ENCODE peak calls at places on chromosomes 6 and 20, in seven cellular contexts. S is H1, I is HCT116, Q is HepG2, D is K562, H is endothelial cell of umbilical vein, N is SK-N-SH. F is an unnamed sample.

GRCh38 chr20:63255911-63256704 is 1.8 kb upstream of the NKAIN4 start:
- DNase-seq in D (no peak), S (no peak), H (no peak), N (no peak), Q (no peak), I (no peak), F (no peak)

GRCh38 chr6:159038914-159039884 is 5.6 kb downstream of the TAGAP start:
- DNase-seq in I (no peak), S (no peak), H (no peak), D (no peak), Q (no peak), N (no peak), F (no peak)

GRCh38 chr20:18506744-18507143 is 996 bp upstream of the SEC23B start:
- DNase-seq in N (no peak), D (no peak), H (no peak), I (no peak), Q (no peak), S (no peak), F (no peak)

GRCh38 chr20:47156431-47156841 is 200.1 kb downstream of the ZMYND8 start:
- DNase-seq in I (no peak), H (no peak), N (no peak), D (no peak), S (no peak), Q (no peak), F (no peak)

GRCh38 chr6:108587258-108588059 is 26.7 kb downstream of the FOXO3 start:
- DNase-seq in S (no peak), I (no peak), Q (peak), H (peak), N (no peak), D (no peak), F (no peak)

GRCh38 chr20:19937651-19938420 is 79.3 kb upstream of the NAA20 start:
- DNase-seq in Q (no peak), H (no peak), I (no peak), N (no peak), D (no peak), S (no peak), F (no peak)

GRCh38 chr6:17886891-17887290 is 100.5 kb downstream of the KIF13A start:
- DNase-seq in D (no peak), I (no peak), H (no peak), S (no peak), Q (no peak), N (no peak), F (no peak)

GRCh38 chr20:2022163-2022562 is 28.3 kb upstream of the PDYN start:
- DNase-seq in I (no peak), H (no peak), D (no peak), Q (no peak), S (no peak), N (no peak), F (no peak)

GRCh38 chr6:139931746-139932145 is 557.3 kb upstream of the CITED2 start:
- DNase-seq in N (no peak), D (no peak), Q (no peak), H (no peak), I (no peak), S (no peak), F (no peak)

GRCh38 chr6:10400330-10400729 is 14.5 kb downstream of the TFAP2A start:
- DNase-seq in I (no peak), D (no peak), H (no peak), Q (no peak), N (no peak), S (no peak), F (no peak)

GRCh38 chr6:52573295-52573694 is 3.6 kb downstream of the TRAM2 start:
- DNase-seq in S (no peak), Q (no peak), D (no peak), H (peak), I (no peak), N (no peak), F (no peak)

GRCh38 chr6:54515013-54515412 is 206.8 kb downstream of the TINAG start:
- DNase-seq in Q (no peak), H (peak), S (no peak), N (no peak), I (no peak), D (no peak), F (no peak)

GRCh38 chr6:92431502-92431901 is 987.9 kb downstream of the EPHA7 start:
- DNase-seq in Q (no peak), N (no peak), S (no peak), D (no peak), I (no peak), H (no peak), F (no peak)

GRCh38 chr20:32078777-32079176 is 26.7 kb downstream of the HCK start:
- DNase-seq in H (no peak), I (no peak), Q (no peak), D (no peak), S (no peak), N (no peak), F (no peak)

GRCh38 chr6:35730745-35731413 is 6.0 kb upstream of the ARMC12 start:
- DNase-seq in D (no peak), H (no peak), N (no peak), I (no peak), S (no peak), Q (no peak), F (no peak)

GRCh38 chr6:141968632-141969031 is 164.1 kb upstream of the GJE1 start:
- DNase-seq in D (no peak), H (no peak), Q (peak), I (no peak), S (no peak), N (no peak), F (no peak)

GRCh38 chr6:56374841-56375369 is 127.5 kb upstream of the COL21A1 start:
- DNase-seq in S (no peak), H (no peak), N (no peak), I (no peak), Q (no peak), D (no peak), F (no peak)

GRCh38 chr20:47319517-47320252 is 36.8 kb downstream of the ZMYND8 start:
- DNase-seq in S (peak), I (peak), N (no peak), D (no peak), Q (no peak), H (peak), F (no peak)

GRCh38 chr20:13995841-13996240 is 525 bp downstream of the MACROD2 start:
- DNase-seq in H (peak), Q (no peak), D (no peak), N (peak), S (no peak), I (no peak), F (no peak)

GRCh38 chr20:58112017-58112781 is 116.3 kb downstream of the ANKRD60 start:
- DNase-seq in S (no peak), H (no peak), N (no peak), I (no peak), Q (no peak), D (no peak), F (no peak)

GRCh38 chr6:118869350-118869749 is 24.6 kb upstream of the ASF1A start:
- DNase-seq in S (no peak), Q (no peak), D (no peak), H (no peak), N (no peak), I (no peak), F (no peak)

GRCh38 chr6:29905286-29905685 is 37.0 kb upstream of the HLA-A start:
- DNase-seq in D (no peak), H (no peak), Q (no peak), S (no peak), N (no peak), I (no peak), F (no peak)

GRCh38 chr6:18668994-18669393 is 281.8 kb downstream of the RNF144B start:
- DNase-seq in D (no peak), S (no peak), I (no peak), Q (no peak), N (no peak), H (no peak), F (no peak)

GRCh38 chr6:127317275-127318128 is 25.9 kb downstream of the ECHDC1 start:
- DNase-seq in N (no peak), I (no peak), S (no peak), D (no peak), H (no peak), Q (no peak), F (no peak)

GRCh38 chr20:6884114-6884513 is 116.6 kb downstream of the BMP2 start:
- DNase-seq in S (no peak), H (no peak), D (no peak), N (no peak), Q (no peak), I (no peak), F (no peak)

GRCh38 chr6:35046862-35047261 is 94.3 kb downstream of the TCP11 start:
- DNase-seq in S (no peak), N (no peak), Q (no peak), D (no peak), H (peak), I (no peak), F (peak)

GRCh38 chr6:27049863-27050781 is 197.4 kb upstream of the PRSS16 start:
- DNase-seq in Q (no peak), H (no peak), I (no peak), D (no peak), N (no peak), S (no peak), F (no peak)

GRCh38 chr20:32506721-32507120 is 78.4 kb downstream of the NOL4L start:
- DNase-seq in H (no peak), D (no peak), I (no peak), S (no peak), Q (no peak), N (no peak), F (no peak)

GRCh38 chr6:170037541-170038250 is 253.2 kb downstream of the DLL1 start:
- DNase-seq in Q (no peak), D (no peak), N (no peak), H (no peak), S (no peak), I (no peak), F (no peak)

GRCh38 chr6:31651602-31652191 is 764 bp downstream of the BAG6 start:
- DNase-seq in S (peak), D (no peak), Q (peak), I (peak), N (peak), H (peak), F (no peak)

GRCh38 chr20:57849126-57849867 is 139.5 kb upstream of the PMEPA1 start:
- DNase-seq in N (no peak), I (no peak), D (no peak), Q (no peak), H (no peak), S (no peak), F (no peak)

GRCh38 chr20:6654490-6655247 is 112.8 kb upstream of the BMP2 start:
- DNase-seq in I (no peak), H (no peak), N (no peak), D (no peak), Q (no peak), S (no peak), F (no peak)

GRCh38 chr6:48134246-48134645 is 23.2 kb upstream of the PTCHD4 start:
- DNase-seq in I (no peak), S (no peak), D (no peak), Q (no peak), N (no peak), H (no peak), F (no peak)

GRCh38 chr6:139605350-139605749 is 230.9 kb upstream of the CITED2 start:
- DNase-seq in Q (no peak), N (no peak), I (no peak), H (no peak), D (no peak), S (no peak), F (no peak)

GRCh38 chr6:7953753-7954152 is 43.2 kb upstream of the TXNDC5 start:
- DNase-seq in I (no peak), Q (no peak), N (no peak), S (no peak), H (peak), D (no peak), F (no peak)

GRCh38 chr6:84411060-84411629 is 183.7 kb upstream of the CEP162 start:
- DNase-seq in Q (no peak), D (no peak), I (no peak), S (no peak), N (no peak), H (no peak), F (no peak)

GRCh38 chr20:17843246-17844132 is 125.1 kb downstream of the SNX5 start:
- DNase-seq in S (no peak), I (peak), N (no peak), D (no peak), Q (no peak), H (peak), F (no peak)

DNA sequence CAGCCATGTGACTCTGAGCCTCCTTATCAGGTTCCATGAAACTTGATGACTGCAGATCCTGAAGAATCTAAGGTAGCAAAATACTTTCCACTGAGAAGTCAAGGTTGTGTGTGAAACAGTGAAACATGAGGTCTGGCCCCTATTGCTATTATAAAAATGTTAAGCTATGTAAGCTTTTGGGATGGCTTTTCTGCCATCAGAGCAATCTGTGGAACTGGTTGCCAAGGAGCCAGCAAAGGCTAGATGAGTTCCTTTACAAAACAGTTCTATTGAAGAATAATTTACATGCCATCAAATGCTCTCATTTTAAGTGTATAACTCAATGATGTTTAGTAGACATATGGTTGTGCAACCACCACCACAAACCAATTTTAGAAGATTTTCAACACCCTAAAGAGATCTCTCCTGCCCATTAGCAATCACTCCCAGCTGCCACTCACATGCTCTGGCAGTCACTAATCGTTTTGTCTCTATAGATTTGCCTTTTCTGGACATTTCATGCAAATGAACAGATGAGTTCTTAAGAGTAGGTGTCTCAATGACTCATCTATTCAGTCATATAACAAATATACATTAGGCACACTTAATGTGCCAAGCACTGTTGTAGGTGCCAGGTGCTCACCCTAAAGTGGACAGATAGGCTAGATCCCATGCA is 19.9 kb upstream of the MEP1A start:
- DNase-seq in N (no peak), H (no peak), D (no peak), S (no peak), I (no peak), Q (no peak), F (no peak)
- H3K27ac ChIP-seq in N (no peak), H (no peak), D (no peak), S (no peak), I (no peak), Q (no peak), F (no peak)

GRCh38 chr6:36926711-36927110 is 27.8 kb upstream of the PI16 start:
- DNase-seq in S (no peak), I (no peak), N (no peak), D (no peak), Q (no peak), H (no peak), F (no peak)

GRCh38 chr6:36928547-36928918 is 26.0 kb upstream of the PI16 start:
- DNase-seq in S (no peak), H (no peak), Q (no peak), N (no peak), I (no peak), D (no peak), F (no peak)

GRCh38 chr6:36927114-36927513 is 27.4 kb upstream of the PI16 start:
- DNase-seq in S (no peak), N (no peak), Q (no peak), D (no peak), H (no peak), I (no peak), F (no peak)

GRCh38 chr6:36929152-36929551 is 25.4 kb upstream of the PI16 start:
- DNase-seq in D (no peak), H (no peak), I (no peak), N (no peak), S (no peak), Q (no peak), F (no peak)

GRCh38 chr6:36927691-36928546 is 26.6 kb upstream of the PI16 start:
- DNase-seq in H (no peak), D (no peak), I (no peak), N (no peak), S (no peak), Q (no peak), F (no peak)
- TF ChIP-seq POLR2AphosphoS5 in H (no peak), D (no peak), I (no peak), N (no peak), S (no peak), Q (no peak), F (no peak)

GRCh38 chr20:25303292-25304024 is 55.6 kb downstream of the PYGB start:
- DNase-seq in Q (no peak), N (no peak), S (no peak), D (no peak), H (no peak), I (no peak), F (no peak)

GRCh38 chr20:25302596-25302995 is 54.7 kb downstream of the PYGB start:
- DNase-seq in S (no peak), I (no peak), N (no peak), Q (no peak), D (no peak), H (no peak), F (no peak)

GRCh38 chr20:25306991-25307903 is 59.4 kb downstream of the PYGB start:
- DNase-seq in Q (no peak), H (no peak), N (no peak), S (no peak), D (no peak), I (no peak), F (no peak)

GRCh38 chr20:25301357-25301920 is 53.6 kb downstream of the PYGB start:
- DNase-seq in I (no peak), D (no peak), Q (no peak), S (no peak), H (no peak), N (no peak), F (no peak)

DNA sequence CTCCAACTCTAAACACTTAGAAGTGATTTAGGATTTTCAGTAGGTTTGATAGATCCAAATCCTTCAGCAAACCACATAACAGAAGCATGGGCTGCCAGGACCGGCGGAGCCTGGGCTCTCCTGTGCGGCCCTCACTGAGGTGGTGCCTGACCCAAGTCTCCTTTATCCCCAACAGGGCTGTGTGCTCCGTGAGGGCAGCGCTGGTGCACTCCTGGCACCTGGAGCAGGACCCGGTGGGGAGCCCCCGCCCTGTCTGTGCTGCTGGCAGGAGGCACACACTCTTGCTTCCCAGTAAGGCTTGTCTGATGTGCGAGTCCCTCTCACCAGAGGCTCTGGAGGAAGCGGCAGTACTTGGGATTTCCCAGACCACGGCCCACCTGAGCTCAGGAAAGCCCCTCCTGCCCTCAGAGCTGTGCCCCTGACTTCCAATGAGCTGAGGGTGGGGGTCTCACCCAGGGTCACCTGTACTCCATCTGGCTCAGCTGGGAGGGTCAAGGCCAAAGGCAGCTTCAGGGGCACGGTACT is 56.2 kb downstream of the PYGB start:
- DNase-seq in H (no peak), D (no peak), S (no peak), I (no peak), Q (no peak), N (no peak), F (no peak)
- H3K9ac ChIP-seq in H (no peak), D (no peak), S (no peak), I (no peak), Q (no peak), N (no peak), F (no peak)

GRCh38 chr20:50518270-50518721 is 8.1 kb downstream of the PTPN1 start:
- DNase-seq in Q (no peak), S (no peak), I (no peak), N (no peak), H (no peak), D (no peak), F (no peak)
- H3K27ac ChIP-seq in Q (no peak), S (no peak), I (no peak), N (peak), H (no peak), D (peak), F (peak)

DNA sequence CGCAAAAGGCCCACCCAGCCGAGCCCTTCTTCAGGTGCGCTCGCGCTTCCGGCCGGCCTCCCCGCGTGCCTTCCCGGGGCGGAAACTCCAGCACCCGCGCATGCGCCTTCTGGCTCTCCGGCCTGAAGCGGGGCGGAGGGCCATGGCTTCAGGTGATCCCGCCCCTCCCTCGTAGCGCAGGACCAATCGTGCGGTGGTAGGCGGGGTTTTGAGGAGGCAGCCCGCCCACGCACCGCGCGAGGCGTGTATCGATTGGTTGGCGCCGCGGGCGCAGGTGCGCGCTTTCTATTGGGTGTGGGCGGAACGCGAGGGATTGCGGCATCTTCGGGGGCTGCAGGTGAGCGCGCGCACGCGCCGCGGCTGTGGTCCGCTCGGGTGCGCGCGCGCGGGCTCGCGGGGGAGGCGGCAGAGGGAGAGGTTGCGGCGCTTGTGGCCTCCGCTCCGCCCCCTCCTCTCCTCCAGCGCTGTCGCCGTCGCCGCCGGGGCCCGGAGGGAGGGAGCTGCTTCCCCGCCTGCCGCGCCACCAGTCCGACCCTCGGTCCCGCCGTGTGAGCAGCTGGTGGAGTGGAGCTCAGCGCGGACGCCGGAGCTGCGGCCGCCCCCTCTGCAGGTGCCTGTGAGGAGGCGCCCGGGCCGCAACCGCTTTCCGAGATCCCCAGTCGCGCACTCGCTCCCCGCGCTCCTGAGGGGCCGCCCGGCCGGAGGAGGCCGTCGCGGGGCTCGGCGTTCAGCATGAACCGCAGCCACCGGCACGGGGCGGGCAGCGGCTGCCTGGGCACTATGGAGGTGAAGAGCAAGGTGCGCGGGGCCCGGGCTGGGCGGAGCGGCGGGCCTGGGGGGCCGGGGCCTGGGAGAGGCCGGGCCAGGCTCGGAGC is at the start of gene PARD6B:
- DNase-seq in N (peak), H (peak), S (peak), Q (peak), I (peak), D (peak), F (peak)
- TF ChIP-seq POLR2AphosphoS5 in N (no peak), H (no peak), S (no peak), Q (peak), I (peak), D (peak), F (peak)

GRCh38 chr6:105135056-105135455 is 44.8 kb downstream of the POPDC3 start:
- DNase-seq in I (no peak), N (peak), S (no peak), Q (peak), H (peak), D (no peak), F (no peak)

GRCh38 chr6:105138141-105138540 is 41.7 kb downstream of the POPDC3 start:
- DNase-seq in S (no peak), I (no peak), D (no peak), N (no peak), H (no peak), Q (no peak), F (no peak)

GRCh38 chr6:105135907-105136432 is 43.8 kb downstream of the POPDC3 start:
- DNase-seq in D (no peak), N (no peak), S (no peak), I (no peak), Q (no peak), H (peak), F (no peak)

GRCh38 chr6:105137388-105137787 is 42.4 kb downstream of the POPDC3 start:
- DNase-seq in I (no peak), Q (no peak), N (peak), D (no peak), S (no peak), H (no peak), F (no peak)

GRCh38 chr6:105136433-105137350 is 43.1 kb downstream of the POPDC3 start:
- DNase-seq in S (peak), H (peak), N (peak), I (no peak), D (peak), Q (no peak), F (no peak)
- H3K9ac ChIP-seq in S (peak), H (peak), N (peak), I (peak), D (peak), Q (peak), F (no peak)